ENCODE peak calls at places on chromosomes 4 and X, in eight cellular contexts. E is mammary epithelial cell, B is IMR-90, R is MM.1S, N is astrocyte, A is mesenchymal stem cell, X is fibroblast of lung, K is HCT116. V is an unnamed sample. For H3K4me1, the result is how much of the 10 kb centered on the place peaks cover.

GRCh38 chrX:118594697-118595420 is 99.2 kb downstream of the DOCK11 start:
- DNase-seq in N (no peak), B (no peak), E (no peak), A (no peak), R (no peak), X (no peak), K (no peak), V (no peak)

GRCh38 chr4:986428-986948 is 356 bp upstream of the IDUA start:
- DNase-seq in E (no peak), X (no peak), R (no peak), A (no peak), B (no peak), K (no peak), N (no peak), V (no peak)

GRCh38 chr4:47217884-47218283 is 186.5 kb downstream of the GABRB1 start:
- DNase-seq in N (no peak), K (no peak), E (no peak), A (peak), R (no peak), B (no peak), X (no peak), V (no peak)

GRCh38 chrX:98481636-98482035 is 1597.9 kb downstream of the RPA4 start:
- DNase-seq in N (no peak), K (no peak), A (no peak), R (no peak), B (no peak), E (no peak), X (no peak), V (no peak)

GRCh38 chrX:15114865-15115566 is 154.9 kb downstream of the ASB9 start:
- DNase-seq in A (no peak), B (no peak), N (no peak), E (no peak), R (no peak), X (no peak), K (no peak), V (peak)

GRCh38 chrX:121558886-121559285 is 511.5 kb downstream of the GLUD2 start:
- DNase-seq in E (no peak), R (peak), N (no peak), K (no peak), X (no peak), B (no peak), A (no peak), V (no peak)

GRCh38 chr4:111064342-111064993 is 441.6 kb upstream of the PITX2 start:
- DNase-seq in K (peak), R (peak), A (peak), E (peak), X (no peak), B (peak), N (peak), V (peak)

GRCh38 chr4:7201351-7202305 is 9.3 kb downstream of the SORCS2 start:
- DNase-seq in R (no peak), N (peak), B (no peak), X (no peak), E (no peak), A (peak), K (no peak), V (peak)

GRCh38 chr4:45331796-45332195 is 605.4 kb upstream of the GNPDA2 start:
- DNase-seq in R (no peak), X (no peak), K (no peak), A (no peak), E (no peak), B (no peak), N (no peak), V (no peak)

GRCh38 chr4:134471569-134471968 is 270.0 kb upstream of the PABPC4L start:
- DNase-seq in A (no peak), K (no peak), R (no peak), N (peak), X (no peak), E (no peak), B (no peak), V (no peak)

GRCh38 chr4:81049861-81050423 is 19.4 kb downstream of the BMP3 start:
- DNase-seq in X (no peak), B (no peak), E (no peak), A (no peak), R (no peak), N (no peak), K (no peak), V (no peak)

GRCh38 chr4:100288167-100288566 is 97.9 kb upstream of the DDIT4L start:
- DNase-seq in X (peak), R (no peak), A (peak), N (no peak), E (peak), K (no peak), B (peak), V (no peak)

GRCh38 chr4:65050786-65051185 is 619.5 kb downstream of the EPHA5 start:
- DNase-seq in N (no peak), E (no peak), K (no peak), R (no peak), A (no peak), X (no peak), B (no peak), V (no peak)

GRCh38 chrX:3748052-3748559 is 34.7 kb upstream of the PRKX start:
- DNase-seq in X (no peak), R (no peak), K (no peak), N (no peak), E (no peak), B (no peak), A (peak), V (no peak)

GRCh38 chr4:37393889-37394288 is 149.3 kb downstream of the NWD2 start:
- DNase-seq in X (no peak), E (no peak), N (no peak), R (no peak), K (no peak), A (no peak), B (no peak), V (no peak)

GRCh38 chrX:6227445-6227820 is 1.2 kb downstream of the NLGN4X start:
- DNase-seq in A (no peak), X (no peak), N (no peak), E (no peak), B (no peak), K (no peak), R (no peak), V (peak)

GRCh38 chr4:15963001-15963451 is at the start of gene FGFBP2:
- DNase-seq in K (peak), A (peak), X (peak), E (peak), R (no peak), N (peak), B (peak), V (peak)

GRCh38 chrX:47247206-47247998 is 14.6 kb downstream of the USP11 start:
- DNase-seq in E (peak), B (peak), X (peak), K (no peak), N (peak), R (no peak), A (peak), V (no peak)

GRCh38 chr4:103074598-103075434 is 1.7 kb downstream of the SLC9B2 start:
- DNase-seq in N (peak), K (no peak), R (no peak), A (peak), B (peak), X (peak), E (no peak), V (no peak)

GRCh38 chr4:156976147-156976546 is 4.5 kb upstream of the PDGFC start:
- DNase-seq in B (peak), X (peak), E (peak), K (no peak), N (peak), R (no peak), A (peak), V (no peak)

GRCh38 chrX:13764765-13765164 is 30.2 kb downstream of the OFD1 start:
- DNase-seq in E (no peak), K (no peak), N (no peak), A (no peak), B (no peak), X (peak), R (no peak), V (peak)

GRCh38 chr4:3802571-3803474 is 36.6 kb downstream of the ADRA2C start:
- DNase-seq in E (no peak), K (no peak), X (no peak), B (no peak), R (no peak), A (no peak), N (no peak), V (no peak)
- H3K4me1 ChIP-seq in E (under half), K (under half), X (under half), B (under half), R (under half), A (under half), N (under half), V (under half)

GRCh38 chrX:71183341-71183740 is 38.7 kb downstream of the NLGN3 start:
- DNase-seq in X (no peak), K (no peak), A (peak), N (no peak), B (no peak), R (no peak), E (no peak), V (peak)
- H3K9ac ChIP-seq in X (no peak), K (no peak), A (no peak), N (no peak), B (no peak), R (no peak), E (no peak), V (no peak)

DNA sequence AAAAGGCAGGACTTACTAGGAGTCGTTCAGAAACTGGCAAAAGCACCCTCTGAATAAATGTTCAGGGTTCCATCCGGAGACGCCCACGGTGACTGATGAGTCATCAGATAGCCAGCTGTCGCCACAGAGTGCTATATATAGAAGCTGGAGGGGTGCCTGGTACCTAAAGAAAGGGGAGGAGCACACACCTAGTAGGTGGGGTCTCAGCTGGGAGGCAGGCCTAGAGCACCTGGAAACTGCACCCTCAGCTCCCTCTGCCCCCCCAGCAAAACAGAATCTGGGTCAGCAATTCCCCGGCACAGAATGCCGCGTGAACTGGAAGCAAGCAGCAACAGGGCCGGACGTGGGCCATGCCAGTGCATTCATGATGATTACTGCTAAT is 242.0 kb downstream of the BCOR start:
- DNase-seq in E (peak), B (peak), K (peak), R (peak), A (peak), X (peak), N (peak), V (peak)
- H3K4me3 ChIP-seq in E (no peak), B (no peak), K (peak), R (peak), A (no peak), X (no peak), N (no peak), V (no peak)

DNA sequence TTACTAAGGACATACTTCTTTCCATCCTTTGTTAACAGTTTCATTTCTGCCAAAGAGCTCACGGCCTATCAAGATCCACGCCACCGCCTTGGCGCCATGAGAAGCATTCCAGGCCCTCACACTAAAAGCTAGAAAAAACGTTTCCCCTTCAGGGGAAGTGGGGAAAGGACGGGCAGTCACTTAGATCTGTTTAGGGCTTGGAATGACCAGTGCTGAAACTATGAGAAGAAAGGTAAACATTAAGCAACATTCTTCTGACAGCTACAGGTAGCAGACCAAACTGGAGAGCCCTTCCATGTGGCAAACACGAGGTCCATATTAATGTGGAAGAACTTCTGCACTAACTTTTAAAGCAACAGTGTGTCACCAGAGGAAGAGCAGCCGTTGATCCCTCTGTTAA is 146.7 kb downstream of the SH3KBP1 start:
- DNase-seq in N (no peak), E (no peak), X (no peak), K (no peak), R (no peak), B (no peak), A (no peak), V (no peak)
- H3K4me1 ChIP-seq in N (under half), E (under half), X (under half), K (under half), R (under half), B (under half), A (under half), V (under half)

DNA sequence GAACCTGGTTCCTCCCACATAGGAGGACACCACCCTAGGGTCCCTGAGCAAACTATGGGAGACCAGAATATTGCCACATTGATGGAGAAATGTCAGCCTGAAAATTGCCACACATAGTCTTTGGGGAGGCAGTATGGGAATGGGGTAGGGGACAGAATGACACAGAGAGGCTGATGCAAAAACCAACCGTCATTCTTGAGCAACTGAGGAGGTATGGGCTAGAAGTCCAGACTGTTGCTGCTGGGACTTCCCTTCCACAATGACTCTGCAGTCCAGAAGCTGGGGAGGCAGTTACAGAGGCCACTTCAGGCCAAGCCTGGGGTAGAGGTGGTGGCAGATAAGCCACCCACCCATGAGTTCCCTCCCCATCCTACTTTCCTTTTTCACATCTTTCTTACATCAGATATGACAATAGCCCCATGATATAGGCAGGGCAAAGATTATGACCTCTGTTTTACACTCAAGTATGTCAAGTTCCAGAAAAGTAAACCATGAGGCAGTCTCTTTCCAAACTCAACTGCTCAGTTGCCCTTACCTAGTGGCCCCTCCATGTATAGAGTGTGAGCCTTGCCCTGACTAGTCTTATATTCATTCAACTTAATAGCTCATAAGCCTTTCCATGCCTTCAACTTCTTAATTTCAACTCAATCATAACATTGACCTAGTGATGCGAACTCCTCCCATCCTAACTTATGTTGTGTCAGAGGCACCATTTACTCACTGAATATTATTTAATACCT is 41.7 kb downstream of the VSIG4 start:
- DNase-seq in X (no peak), R (no peak), B (no peak), E (no peak), K (no peak), A (no peak), N (no peak), V (no peak)
- H3K9ac ChIP-seq in X (no peak), R (no peak), B (no peak), E (no peak), K (no peak), A (no peak), N (no peak), V (no peak)

V was measured in endodermal cell.